ENCODE peak calls at places on chromosomes 6 and 20, in eight cellular contexts. Q is A549, F is transverse colon, C is suprapubic skin, Z is sigmoid colon, X is testis, O is ovary, H is breast epithelium. K is an unnamed sample.

GRCh38 chr20:13744403-13744802 is 40.3 kb downstream of the ESF1 start:
- DNase-seq in Q (no peak), F (no peak), C (no peak), Z (no peak), X (no peak), O (no peak), H (no peak), K (no peak)

GRCh38 chr6:169452869-169453186 is 199.2 kb upstream of the THBS2 start:
- DNase-seq in Q (no peak), F (no peak), C (no peak), Z (no peak), X (no peak), O (peak; percentile 60), H (no peak), K (no peak)

GRCh38 chr6:106444777-106445507 is 84.4 kb downstream of the CRYBG1 start:
- DNase-seq in Q (peak; percentile 63), F (no peak), C (no peak), Z (no peak), X (no peak), O (no peak), H (no peak), K (no peak)

GRCh38 chr6:44869321-44869897 is 458.7 kb upstream of the RUNX2 start:
- DNase-seq in Q (no peak), F (no peak), C (no peak), Z (no peak), X (no peak), O (no peak), H (no peak), K (no peak)

GRCh38 chr20:41664584-41664983 is 46.4 kb upstream of the CHD6 start:
- DNase-seq in Q (peak; percentile 36), F (no peak), C (no peak), Z (no peak), X (no peak), O (no peak), H (no peak), K (no peak)

GRCh38 chr6:55034752-55035151 is 139.6 kb upstream of the HCRTR2 start:
- DNase-seq in Q (no peak), F (no peak), C (no peak), Z (no peak), X (no peak), O (no peak), H (no peak), K (no peak)

GRCh38 chr6:19994909-19995308 is 157.7 kb downstream of the ID4 start:
- DNase-seq in Q (no peak), F (no peak), C (no peak), Z (no peak), X (no peak), O (no peak), H (no peak), K (no peak)

GRCh38 chr20:39112196-39112743 is 150.1 kb downstream of the DHX35 start:
- DNase-seq in Q (peak; percentile 88), F (peak; percentile 19), C (no peak), Z (no peak), X (peak; percentile 56), O (no peak), H (no peak), K (peak; percentile 71)

GRCh38 chr6:35069262-35069661 is 71.9 kb downstream of the TCP11 start:
- DNase-seq in Q (no peak), F (no peak), C (no peak), Z (no peak), X (no peak), O (no peak), H (no peak), K (no peak)

GRCh38 chr6:131379951-131380350 is 193.1 kb upstream of the ARG1 start:
- DNase-seq in Q (no peak), F (no peak), C (no peak), Z (no peak), X (no peak), O (no peak), H (no peak), K (no peak)

GRCh38 chr20:56244259-56244658 is 4.3 kb upstream of the MC3R start:
- DNase-seq in Q (no peak), F (no peak), C (no peak), Z (no peak), X (no peak), O (no peak), H (no peak), K (no peak)

GRCh38 chr20:58760881-58761280 is 68.3 kb downstream of the NPEPL1 start:
- DNase-seq in Q (no peak), F (no peak), C (no peak), Z (no peak), X (no peak), O (no peak), H (no peak), K (no peak)
- H3K27ac ChIP-seq in Q (no peak overlapping the region), F (no peak overlapping the region), C (no peak overlapping the region), Z (no peak overlapping the region), X (no peak overlapping the region), O (no peak overlapping the region), H (no peak overlapping the region), K (no peak overlapping the region)

GRCh38 chr20:64113444-64113775 is 6.0 kb upstream of the NPBWR2 start:
- DNase-seq in Q (no peak), F (peak; percentile 1), C (peak; percentile 45), Z (no peak), X (no peak), O (no peak), H (no peak), K (no peak)
- TF ChIP-seq POLR2A in Q (no peak), F (no peak), C (no peak), Z (no peak), X (no peak), O (no peak), H (no peak), K (no peak)

DNA sequence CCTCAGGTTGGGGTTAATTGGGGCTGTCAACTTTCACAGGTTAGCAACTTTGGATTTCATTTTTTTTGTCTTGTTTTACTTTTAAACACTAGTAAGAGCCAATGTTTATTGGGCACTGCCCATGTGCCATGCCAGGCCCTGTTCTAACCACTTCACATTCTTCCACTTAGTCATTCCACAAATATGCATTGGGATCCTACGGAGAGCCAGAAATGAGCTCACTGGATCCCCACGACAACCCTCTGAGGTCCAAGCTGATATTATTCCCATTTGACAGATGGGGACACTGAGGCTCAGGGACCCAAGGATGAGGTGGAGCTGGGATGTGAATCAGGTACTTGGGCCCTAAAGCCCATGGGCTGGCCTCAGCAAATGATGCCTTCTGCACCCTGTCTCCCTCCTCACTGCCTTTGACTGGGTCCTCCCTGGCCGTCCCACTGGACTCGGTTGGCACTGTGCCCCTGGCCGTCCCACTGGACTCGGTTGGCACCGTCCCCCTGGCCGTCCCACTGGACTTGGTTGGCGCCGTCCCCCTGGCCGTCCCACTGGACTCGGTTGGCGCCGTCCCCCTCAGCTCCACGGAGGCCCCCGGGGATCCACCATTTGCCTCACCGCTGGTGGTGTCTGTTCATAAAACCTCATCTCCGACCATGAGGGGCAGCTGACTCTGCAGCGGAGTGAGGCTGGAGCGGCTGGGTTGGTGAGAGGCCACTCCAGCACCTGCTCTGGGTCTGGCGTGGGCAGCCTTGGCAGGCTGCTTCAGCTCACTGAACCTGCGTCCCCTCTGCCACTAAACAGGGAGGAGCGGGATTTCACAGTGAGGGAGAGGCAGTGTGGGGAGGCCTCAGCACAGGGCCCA is 4.8 kb upstream of the PMEPA1 start:
- DNase-seq in Q (peak; percentile 66), F (no peak), C (no peak), Z (no peak), X (no peak), O (no peak), H (no peak), K (no peak)
- H3K27ac ChIP-seq in Q (peak overlapping the region; percentile 97), F (no peak overlapping the region), C (no peak overlapping the region), Z (peak overlapping the region; percentile 75), X (no peak overlapping the region), O (no peak overlapping the region), H (no peak overlapping the region), K (no peak overlapping the region)

GRCh38 chr6:33840064-33840926 is 36.5 kb upstream of the MLN start:
- DNase-seq in Q (peak; percentile 88), F (peak; percentile 11), C (no peak), Z (no peak), X (no peak), O (no peak), H (peak; percentile 44), K (no peak)
- TF ChIP-seq POLR2A in Q (peak; percentile 26), F (no peak), C (no peak), Z (no peak), X (no peak), O (no peak), H (no peak), K (no peak)

GRCh38 chr6:6884193-6884627 is 223.6 kb upstream of the RREB1 start:
- DNase-seq in Q (no peak), F (no peak), C (no peak), Z (no peak), X (no peak), O (no peak), H (no peak), K (no peak)

GRCh38 chr6:6882593-6882992 is 225.2 kb upstream of the RREB1 start:
- DNase-seq in Q (no peak), F (no peak), C (no peak), Z (no peak), X (no peak), O (no peak), H (no peak), K (no peak)

GRCh38 chr6:6880745-6881437 is 226.9 kb upstream of the RREB1 start:
- DNase-seq in Q (no peak), F (no peak), C (no peak), Z (no peak), X (no peak), O (no peak), H (no peak), K (no peak)

GRCh38 chr6:6881438-6882267 is 226.1 kb upstream of the RREB1 start:
- DNase-seq in Q (no peak), F (no peak), C (no peak), Z (no peak), X (no peak), O (no peak), H (peak; percentile 48), K (no peak)

GRCh38 chr6:6883011-6883410 is 224.8 kb upstream of the RREB1 start:
- DNase-seq in Q (no peak), F (peak; percentile 43), C (no peak), Z (no peak), X (no peak), O (no peak), H (no peak), K (no peak)
- H3K27ac ChIP-seq in Q (no peak overlapping the region), F (no peak overlapping the region), C (peak overlapping the region; percentile 64), Z (no peak overlapping the region), X (no peak overlapping the region), O (no peak overlapping the region), H (no peak overlapping the region), K (no peak overlapping the region)

GRCh38 chr20:23106271-23106851 is 20.2 kb upstream of the CD93 start:
- DNase-seq in Q (no peak), F (no peak), C (no peak), Z (no peak), X (peak; percentile 27), O (no peak), H (no peak), K (no peak)
- TF ChIP-seq POLR2A in Q (no peak), F (no peak), C (no peak), Z (no peak), X (no peak), O (no peak), H (no peak), K (no peak)